ENCODE peak calls at places on chromosomes 12 and 14, in four cellular contexts. P is HTR-8/SVneo, M is astrocyte of the cerebellum, K is myocyte. N is an unnamed sample.

GRCh38 chr12:28024231-28024995 is 51.9 kb upstream of the PTHLH start:
- DNase-seq in P (no peak), M (peak), K (peak), N (peak)

GRCh38 chr12:131378176-131378842 is 332.6 kb upstream of the SFSWAP start:
- DNase-seq in P (no peak), M (no peak), K (no peak), N (no peak)

GRCh38 chr14:89349196-89350008 is 67.6 kb downstream of the FOXN3 start:
- DNase-seq in P (no peak), M (peak), K (peak), N (no peak)

GRCh38 chr12:19757317-19757877 is 318.1 kb downstream of the AEBP2 start:
- DNase-seq in P (no peak), M (peak), K (peak), N (no peak)

GRCh38 chr12:6606331-6607131 is 648 bp downstream of the CHD4 start:
- DNase-seq in P (peak), M (no peak), K (peak), N (no peak)

GRCh38 chr14:55430024-55430690 is 10.3 kb downstream of the TBPL2 start:
- DNase-seq in P (peak), M (peak), K (peak), N (peak)

GRCh38 chr14:105313381-105314286 is 914 bp upstream of the PACS2 start:
- DNase-seq in P (no peak), M (no peak), K (no peak), N (no peak)

GRCh38 chr12:121933522-121934317 is 15.3 kb downstream of the CFAP251 start:
- DNase-seq in P (peak), M (no peak), K (no peak), N (no peak)

GRCh38 chr12:47111392-47111778 is 31.6 kb upstream of the AMIGO2 start:
- DNase-seq in P (no peak), M (no peak), K (no peak), N (no peak)

GRCh38 chr12:113322353-113322752 is 12.6 kb downstream of the SLC8B1 start:
- DNase-seq in P (no peak), M (no peak), K (no peak), N (peak)

GRCh38 chr12:52291267-52291935 is at the start of gene KRT81:
- DNase-seq in P (no peak), M (no peak), K (no peak), N (no peak)

GRCh38 chr14:87994974-87995373 is 2.0 kb upstream of the GALC start:
- DNase-seq in P (no peak), M (no peak), K (no peak), N (no peak)

GRCh38 chr14:70748422-70748821 is 60.9 kb downstream of the MAP3K9 start:
- DNase-seq in P (no peak), M (peak), K (peak), N (no peak)

GRCh38 chr14:89507521-89507920 is 90.5 kb upstream of the FOXN3 start:
- DNase-seq in P (peak), M (peak), K (no peak), N (no peak)

GRCh38 chr12:2794736-2795289 is at the start of gene FKBP4:
- DNase-seq in P (peak), M (no peak), K (peak), N (peak)

GRCh38 chr14:93787465-93788306 is 599 bp downstream of the PRIMA1 start:
- DNase-seq in P (no peak), M (no peak), K (no peak), N (no peak)

GRCh38 chr12:34291426-34291901 is 269.2 kb downstream of the ALG10 start:
- DNase-seq in P (no peak), M (no peak), K (no peak), N (no peak)

GRCh38 chr14:39733741-39734140 is 301.5 kb upstream of the FBXO33 start:
- DNase-seq in P (no peak), M (no peak), K (no peak), N (no peak)

GRCh38 chr12:59929091-59929490 is 333.3 kb downstream of the SLC16A7 start:
- DNase-seq in P (no peak), M (no peak), K (peak), N (peak)

GRCh38 chr12:107522692-107523477 is 162.7 kb upstream of the PWP1 start:
- DNase-seq in P (no peak), M (no peak), K (no peak), N (no peak)

GRCh38 chr12:25054783-25055144 is 105.9 kb upstream of the BCAT1 start:
- DNase-seq in P (no peak), M (peak), K (peak), N (no peak)

GRCh38 chr14:61462566-61463195 is 141.3 kb downstream of the PRKCH start:
- DNase-seq in P (peak), M (no peak), K (peak), N (peak)

GRCh38 chr12:10851243-10851858 is 2.1 kb upstream of the PRR4 start:
- DNase-seq in P (no peak), M (no peak), K (peak), N (no peak)

GRCh38 chr14:56796259-56796658 is 14.0 kb downstream of the OTX2 start:
- DNase-seq in P (no peak), M (no peak), K (no peak), N (no peak)

GRCh38 chr14:37903561-37904191 is 304.0 kb upstream of the SSTR1 start:
- DNase-seq in P (peak), M (peak), K (peak), N (peak)

GRCh38 chr12:108699955-108700563 is 31.3 kb downstream of the CORO1C start:
- DNase-seq in P (no peak), M (no peak), K (no peak), N (no peak)

GRCh38 chr14:72545411-72546311 is 348.2 kb downstream of the DPF3 start:
- DNase-seq in P (no peak), M (no peak), K (peak), N (no peak)

GRCh38 chr12:3243376-3244084 is 166.4 kb downstream of the TSPAN9 start:
- DNase-seq in P (no peak), M (no peak), K (peak), N (no peak)

GRCh38 chr12:117151195-117152031 is 38.9 kb downstream of the FBXO21 start:
- DNase-seq in P (peak), M (peak), K (peak), N (peak)

GRCh38 chr12:45407188-45407850 is 191.4 kb downstream of the ANO6 start:
- DNase-seq in P (no peak), M (no peak), K (no peak), N (no peak)

GRCh38 chr12:64010069-64010686 is 165.7 kb downstream of the SRGAP1 start:
- DNase-seq in P (peak), M (peak), K (peak), N (peak)

GRCh38 chr12:2877959-2878732 is 1.1 kb downstream of the RHNO1 start:
- DNase-seq in P (no peak), M (no peak), K (peak), N (no peak)

GRCh38 chr12:118136559-118137003 is 657 bp downstream of the PEBP1 start:
- DNase-seq in P (peak), M (no peak), K (peak), N (peak)

GRCh38 chr14:98167702-98168101 is 1104.3 kb downstream of the BCL11B start:
- DNase-seq in P (no peak), M (no peak), K (no peak), N (no peak)

GRCh38 chr12:130495156-130495555 is 157.5 kb downstream of the PIWIL1 start:
- DNase-seq in P (no peak), M (no peak), K (no peak), N (no peak)

GRCh38 chr12:39628836-39629235 is 9.2 kb upstream of the ABCD2 start:
- DNase-seq in P (no peak), M (no peak), K (no peak), N (no peak)

N was measured in amniotic stem cell.